ENCODE peak calls at places on chromosomes 4 and X, in six cellular contexts. E, A, P, L, U and H are unnamed samples.

GRCh38 chr4:99693164-99693563 is 35.5 kb upstream of the C4orf54 start:
- DNase-seq in E (no peak), A (no peak), P (no peak), L (no peak), U (no peak), H (no peak)

GRCh38 chr4:34850983-34851382 is 1393.3 kb downstream of the ARAP2 start:
- DNase-seq in E (no peak), A (peak), P (no peak), L (peak), U (peak), H (no peak)

GRCh38 chr4:6410664-6411063 is 61.8 kb downstream of the PPP2R2C start:
- DNase-seq in E (no peak), A (no peak), P (no peak), L (no peak), U (no peak), H (no peak)

GRCh38 chrX:1679238-1679637 is 64.4 kb downstream of the ASMT start:
- DNase-seq in E (no peak), A (no peak), P (no peak), L (no peak), U (no peak), H (no peak)

GRCh38 chr4:168857009-168857408 is 153.0 kb downstream of the CBR4 start:
- DNase-seq in E (no peak), A (peak), P (no peak), L (no peak), U (no peak), H (no peak)

GRCh38 chr4:122854444-122854843 is 27.8 kb downstream of the FGF2 start:
- DNase-seq in E (no peak), A (no peak), P (no peak), L (peak), U (no peak), H (no peak)

GRCh38 chr4:98673282-98673644 is 14.9 kb upstream of the TSPAN5 start:
- DNase-seq in E (no peak), A (no peak), P (no peak), L (no peak), U (no peak), H (no peak)

GRCh38 chr4:2438822-2439718 is 20.3 kb downstream of the CFAP99 start:
- DNase-seq in E (no peak), A (no peak), P (no peak), L (no peak), U (no peak), H (no peak)

GRCh38 chr4:6689506-6689960 is 4.1 kb upstream of the S100P start:
- DNase-seq in E (no peak), A (no peak), P (no peak), L (no peak), U (no peak), H (peak)

GRCh38 chr4:169791527-169792156 is 33.9 kb upstream of the HPF1 start:
- DNase-seq in E (no peak), A (peak), P (peak), L (peak), U (peak), H (no peak)

GRCh38 chrX:3142259-3143042 is 101.2 kb downstream of the ARSF start:
- DNase-seq in E (peak), A (no peak), P (no peak), L (no peak), U (peak), H (no peak)

GRCh38 chrX:13647709-13648212 is 5.2 kb upstream of the TCEANC start:
- DNase-seq in E (no peak), A (peak), P (peak), L (peak), U (peak), H (peak)

GRCh38 chr4:143273170-143273917 is 63.3 kb upstream of the GAB1 start:
- DNase-seq in E (no peak), A (peak), P (no peak), L (peak), U (no peak), H (no peak)

GRCh38 chr4:48958582-48958981 is 27.5 kb upstream of the CWH43 start:
- DNase-seq in E (no peak), A (no peak), P (no peak), L (no peak), U (no peak), H (no peak)

GRCh38 chr4:172850838-172851237 is 317.8 kb upstream of the GALNT7 start:
- DNase-seq in E (no peak), A (peak), P (peak), L (peak), U (peak), H (no peak)

GRCh38 chrX:39242187-39242586 is 440.9 kb downstream of the MID1IP1 start:
- DNase-seq in E (peak), A (peak), P (peak), L (peak), U (peak), H (no peak)

GRCh38 chrX:100615015-100615414 is 21.6 kb downstream of the TSPAN6 start:
- DNase-seq in E (no peak), A (peak), P (peak), L (peak), U (peak), H (peak)

GRCh38 chrX:47751670-47752069 is 85.0 kb upstream of the ZNF81 start:
- DNase-seq in E (peak), A (no peak), P (no peak), L (no peak), U (peak), H (peak)

GRCh38 chrX:67435536-67435935 is 108.3 kb upstream of the AR start:
- DNase-seq in E (no peak), A (no peak), P (no peak), L (no peak), U (no peak), H (no peak)

GRCh38 chr4:626201-627091 is 1.1 kb downstream of the PDE6B start:
- DNase-seq in E (no peak), A (no peak), P (no peak), L (no peak), U (no peak), H (no peak)

GRCh38 chr4:145179201-145179860 is 1.1 kb downstream of the OTUD4 start:
- DNase-seq in E (peak), A (peak), P (peak), L (peak), U (peak), H (no peak)

GRCh38 chrX:140524556-140524955 is 19.7 kb upstream of the SOX3 start:
- DNase-seq in E (no peak), A (peak), P (no peak), L (no peak), U (no peak), H (no peak)

GRCh38 chr4:13386405-13387107 is 97.6 kb downstream of the RAB28 start:
- DNase-seq in E (no peak), A (peak), P (no peak), L (no peak), U (no peak), H (no peak)

GRCh38 chr4:40733752-40734151 is 16.0 kb upstream of the NSUN7 start:
- DNase-seq in E (no peak), A (no peak), P (no peak), L (no peak), U (no peak), H (no peak)

GRCh38 chrX:27565992-27566391 is 24.2 kb upstream of the DCAF8L2 start:
- DNase-seq in E (no peak), A (peak), P (peak), L (peak), U (no peak), H (no peak)

GRCh38 chrX:49166914-49167739 is 4.6 kb downstream of the MAGIX start:
- DNase-seq in E (peak), A (peak), P (peak), L (peak), U (no peak), H (no peak)

GRCh38 chrX:1481636-1482529 is 29.2 kb upstream of the ASMTL start:
- DNase-seq in E (peak), A (peak), P (peak), L (peak), U (peak), H (peak)

GRCh38 chr4:83962492-83962891 is 426.6 kb downstream of the GPAT3 start:
- DNase-seq in E (no peak), A (no peak), P (no peak), L (no peak), U (no peak), H (no peak)

GRCh38 chrX:115630204-115630603 is 69.2 kb downstream of the PLS3 start:
- DNase-seq in E (no peak), A (peak), P (no peak), L (peak), U (no peak), H (no peak)

GRCh38 chrX:5648941-5649568 is 579.6 kb downstream of the NLGN4X start:
- DNase-seq in E (no peak), A (no peak), P (no peak), L (no peak), U (no peak), H (no peak)

GRCh38 chrX:48937065-48937907 is 18.5 kb upstream of the PIM2 start:
- DNase-seq in E (peak), A (peak), P (no peak), L (no peak), U (no peak), H (no peak)

GRCh38 chr4:143224255-143224654 is 39.5 kb downstream of the USP38 start:
- DNase-seq in E (no peak), A (no peak), P (no peak), L (no peak), U (no peak), H (no peak)

GRCh38 chrX:129980043-129980442 is 2.4 kb upstream of the BCORL1 start:
- DNase-seq in E (no peak), A (no peak), P (no peak), L (no peak), U (no peak), H (peak)

GRCh38 chr4:128854433-128854832 is 44.9 kb downstream of the JADE1 start:
- DNase-seq in E (no peak), A (peak), P (peak), L (no peak), U (no peak), H (no peak)

GRCh38 chr4:128856246-128856645 is 46.7 kb downstream of the JADE1 start:
- DNase-seq in E (no peak), A (no peak), P (no peak), L (no peak), U (no peak), H (no peak)

GRCh38 chr4:128850252-128850651 is 40.8 kb downstream of the JADE1 start:
- DNase-seq in E (no peak), A (no peak), P (no peak), L (no peak), U (no peak), H (no peak)

GRCh38 chr4:128855656-128856055 is 46.2 kb downstream of the JADE1 start:
- DNase-seq in E (no peak), A (no peak), P (no peak), L (no peak), U (no peak), H (no peak)

GRCh38 chr4:128853741-128854140 is 44.2 kb downstream of the JADE1 start:
- DNase-seq in E (no peak), A (peak), P (no peak), L (no peak), U (no peak), H (no peak)
- H3K4me2 ChIP-seq in E (no peak), A (peak), P (no peak), L (no peak), U (no peak), H (no peak)

GRCh38 chr4:64935469-64936001 is 526.3 kb upstream of the TECRL start:
- DNase-seq in E (no peak), A (no peak), P (no peak), L (no peak), U (no peak), H (no peak)
- H3K4me2 ChIP-seq in E (no peak), A (no peak), P (no peak), L (no peak), U (no peak), H (no peak)

GRCh38 chrX:98523521-98523920 is 1639.8 kb downstream of the RPA4 start:
- DNase-seq in E (no peak), A (no peak), P (no peak), L (no peak), U (no peak), H (no peak)

GRCh38 chrX:98523026-98523425 is 1639.3 kb downstream of the RPA4 start:
- DNase-seq in E (no peak), A (no peak), P (no peak), L (no peak), U (no peak), H (no peak)
- H3K4me2 ChIP-seq in E (no peak), A (no peak), P (no peak), L (no peak), U (no peak), H (no peak)

DNA sequence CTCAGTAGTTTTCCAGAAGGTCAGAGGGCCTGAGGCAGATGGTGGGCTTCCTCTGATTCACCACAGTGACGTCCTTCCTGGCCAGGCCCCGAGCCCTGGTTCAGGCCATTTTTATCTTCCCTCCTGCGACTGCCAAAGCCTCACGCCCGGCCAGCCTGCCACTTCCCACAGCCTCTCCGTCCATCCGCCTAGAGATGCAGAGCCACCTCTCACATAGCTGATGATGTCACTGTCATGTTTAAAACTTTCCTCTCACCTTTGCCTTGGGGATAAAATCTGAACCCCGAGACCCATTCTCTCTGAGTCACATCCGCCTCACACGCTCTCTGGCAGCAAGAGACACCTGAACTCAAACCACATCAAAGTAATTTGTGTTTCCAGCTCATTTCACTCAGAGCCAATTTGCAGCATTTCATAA is 175.4 kb downstream of the QDPR start:
- DNase-seq in E (peak), A (peak), P (peak), L (no peak), U (no peak), H (no peak)
- H3K4me2 ChIP-seq in E (peak), A (peak), P (peak), L (no peak), U (no peak), H (peak)

GRCh38 chr4:185987976-185988627 is 80.9 kb upstream of the TLR3 start:
- DNase-seq in E (no peak), A (peak), P (no peak), L (no peak), U (no peak), H (no peak)
- H3K4me2 ChIP-seq in E (no peak), A (no peak), P (no peak), L (no peak), U (no peak), H (no peak)

GRCh38 chr4:184421558-184422155 is 52.7 kb downstream of the IRF2 start:
- DNase-seq in E (no peak), A (no peak), P (no peak), L (no peak), U (no peak), H (no peak)

GRCh38 chr4:184420402-184420801 is 53.9 kb downstream of the IRF2 start:
- DNase-seq in E (no peak), A (no peak), P (no peak), L (no peak), U (no peak), H (no peak)

GRCh38 chr4:184419976-184420375 is 54.4 kb downstream of the IRF2 start:
- DNase-seq in E (no peak), A (no peak), P (no peak), L (no peak), U (no peak), H (no peak)

GRCh38 chr4:184422378-184422777 is 52.0 kb downstream of the IRF2 start:
- DNase-seq in E (no peak), A (no peak), P (no peak), L (no peak), U (no peak), H (no peak)

GRCh38 chr4:184420881-184421416 is 53.4 kb downstream of the IRF2 start:
- DNase-seq in E (peak), A (no peak), P (no peak), L (no peak), U (no peak), H (no peak)
- H3K4me2 ChIP-seq in E (peak), A (no peak), P (no peak), L (no peak), U (no peak), H (no peak)

DNA sequence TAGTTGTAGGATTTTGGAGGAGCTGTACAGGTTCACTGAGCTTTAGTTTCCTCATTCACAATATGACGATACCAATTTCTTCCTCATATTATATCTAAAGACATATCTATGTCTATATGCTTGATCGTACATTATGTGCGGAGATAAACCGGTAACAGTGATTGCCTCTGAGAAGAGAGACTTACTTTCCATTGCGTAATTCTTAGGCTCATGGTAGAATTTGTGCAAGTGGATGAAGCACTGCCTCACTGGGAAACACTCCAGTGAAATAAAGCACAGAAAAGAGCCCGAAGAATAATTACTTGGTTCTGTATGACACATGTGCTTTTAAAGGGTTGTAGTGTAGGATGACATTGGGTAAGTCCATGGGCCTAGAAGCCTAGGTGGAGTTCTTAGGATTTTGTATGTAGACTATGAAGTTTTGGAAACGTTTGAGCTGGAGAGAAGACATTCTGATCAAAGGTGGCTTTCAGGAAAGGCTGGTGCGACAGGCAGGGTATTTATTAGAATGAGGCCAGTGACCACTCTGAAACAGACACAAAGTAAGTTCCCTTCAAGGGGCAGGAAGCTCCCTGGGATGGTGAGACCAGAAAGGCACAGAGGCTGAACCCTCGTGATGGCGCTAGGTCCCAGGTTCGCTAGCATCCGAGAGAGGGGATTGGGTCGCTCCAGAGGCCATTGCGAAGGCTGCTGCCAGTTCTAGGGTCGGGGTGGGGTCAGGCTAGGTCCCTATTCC is 649 bp upstream of the VBP1 start:
- DNase-seq in E (no peak), A (no peak), P (no peak), L (no peak), U (no peak), H (no peak)
- H3K4me2 ChIP-seq in E (peak), A (peak), P (peak), L (peak), U (peak), H (peak)